ENCODE peak calls at places on chromosomes 1 and 21, in six cellular contexts. One of them, this sample, is unnamed.

GRCh38 chr1:101509370-101509769 is 272.6 kb downstream of the S1PR1 start:
- DNase-seq in GM23338: no peak
- DNase-seq in sigmoid colon: no peak
- DNase-seq in HCT116: no peak
- DNase-seq in ovary: no peak
- DNase-seq in HFFc6: no peak
- DNase-seq in this sample: no peak

GRCh38 chr1:15028117-15028516 is 125.4 kb upstream of the TMEM51 start:
- DNase-seq in sigmoid colon: peak
- DNase-seq in HCT116: no peak
- DNase-seq in HFFc6: peak
- DNase-seq in GM23338: no peak
- DNase-seq in ovary: no peak
- DNase-seq in this sample: no peak

GRCh38 chr1:172637522-172637921 is 21.4 kb upstream of the FASLG start:
- DNase-seq in HCT116: no peak
- DNase-seq in GM23338: no peak
- DNase-seq in ovary: no peak
- DNase-seq in HFFc6: peak
- DNase-seq in sigmoid colon: no peak
- DNase-seq in this sample: no peak

GRCh38 chr1:41343790-41344679 is 17.2 kb upstream of the FOXO6 start:
- DNase-seq in sigmoid colon: no peak
- DNase-seq in ovary: peak
- DNase-seq in HCT116: no peak
- DNase-seq in GM23338: no peak
- DNase-seq in HFFc6: no peak
- DNase-seq in this sample: no peak

GRCh38 chr21:42047821-42048613 is 23.1 kb upstream of the UMODL1 start:
- DNase-seq in HFFc6: peak
- DNase-seq in ovary: peak
- DNase-seq in sigmoid colon: no peak
- DNase-seq in HCT116: no peak
- DNase-seq in GM23338: no peak
- DNase-seq in this sample: no peak

GRCh38 chr1:12598914-12599463 is 19.0 kb downstream of the DHRS3 start:
- DNase-seq in GM23338: no peak
- DNase-seq in HCT116: no peak
- DNase-seq in ovary: no peak
- DNase-seq in sigmoid colon: no peak
- DNase-seq in HFFc6: no peak
- DNase-seq in this sample: no peak

GRCh38 chr1:182752827-182753104 is 36.8 kb upstream of the NPL start:
- DNase-seq in sigmoid colon: peak
- DNase-seq in ovary: no peak
- DNase-seq in HCT116: no peak
- DNase-seq in GM23338: no peak
- DNase-seq in HFFc6: no peak
- DNase-seq in this sample: no peak

GRCh38 chr21:33419538-33420123 is 16.4 kb downstream of the IFNGR2 start:
- DNase-seq in sigmoid colon: peak
- DNase-seq in ovary: no peak
- DNase-seq in GM23338: no peak
- DNase-seq in HFFc6: peak
- DNase-seq in HCT116: no peak
- DNase-seq in this sample: no peak

GRCh38 chr1:9128161-9128519 is 762 bp downstream of the GPR157 start:
- DNase-seq in HFFc6: no peak
- DNase-seq in ovary: no peak
- DNase-seq in HCT116: no peak
- DNase-seq in sigmoid colon: peak
- DNase-seq in GM23338: peak
- DNase-seq in this sample: no peak

GRCh38 chr1:180982424-180982823 is 40.2 kb downstream of the STX6 start:
- DNase-seq in HFFc6: no peak
- DNase-seq in GM23338: no peak
- DNase-seq in ovary: no peak
- DNase-seq in sigmoid colon: no peak
- DNase-seq in HCT116: no peak
- DNase-seq in this sample: no peak

GRCh38 chr1:220487297-220487820 is 40.6 kb upstream of the MARK1 start:
- DNase-seq in GM23338: peak
- DNase-seq in HCT116: peak
- DNase-seq in HFFc6: peak
- DNase-seq in ovary: no peak
- DNase-seq in sigmoid colon: no peak
- DNase-seq in this sample: no peak

GRCh38 chr1:155636397-155637153 is 26.6 kb downstream of the MSTO1 start:
- DNase-seq in ovary: no peak
- DNase-seq in GM23338: no peak
- DNase-seq in HFFc6: no peak
- DNase-seq in HCT116: no peak
- DNase-seq in sigmoid colon: no peak
- DNase-seq in this sample: no peak

GRCh38 chr1:32199717-32200072 is 700 bp upstream of the CCDC28B start:
- DNase-seq in HCT116: no peak
- DNase-seq in sigmoid colon: peak
- DNase-seq in ovary: peak
- DNase-seq in GM23338: no peak
- DNase-seq in HFFc6: no peak
- DNase-seq in this sample: no peak

GRCh38 chr1:55049914-55050278 is 10.5 kb downstream of the PCSK9 start:
- DNase-seq in sigmoid colon: no peak
- DNase-seq in HFFc6: no peak
- DNase-seq in ovary: peak
- DNase-seq in GM23338: no peak
- DNase-seq in HCT116: no peak
- DNase-seq in this sample: no peak

GRCh38 chr1:19363526-19364152 is 51.5 kb downstream of the SLC66A1 start:
- DNase-seq in HFFc6: no peak
- DNase-seq in GM23338: no peak
- DNase-seq in HCT116: no peak
- DNase-seq in ovary: no peak
- DNase-seq in sigmoid colon: no peak
- DNase-seq in this sample: no peak

GRCh38 chr21:33205476-33205875 is 24.3 kb upstream of the IFNAR2 start:
- DNase-seq in ovary: no peak
- DNase-seq in HFFc6: no peak
- DNase-seq in GM23338: no peak
- DNase-seq in HCT116: no peak
- DNase-seq in sigmoid colon: no peak
- DNase-seq in this sample: no peak

GRCh38 chr1:94121411-94121821 is 468 bp upstream of the ABCA4 start:
- DNase-seq in HCT116: no peak
- DNase-seq in ovary: no peak
- DNase-seq in HFFc6: no peak
- DNase-seq in sigmoid colon: no peak
- DNase-seq in GM23338: no peak
- DNase-seq in this sample: no peak

GRCh38 chr1:22643381-22643780 is at the start of gene C1QC:
- DNase-seq in sigmoid colon: peak
- DNase-seq in ovary: no peak
- DNase-seq in GM23338: no peak
- DNase-seq in HFFc6: no peak
- DNase-seq in HCT116: no peak
- DNase-seq in this sample: no peak

GRCh38 chr1:180182721-180183311 is 28.1 kb downstream of the QSOX1 start:
- DNase-seq in ovary: no peak
- DNase-seq in HFFc6: no peak
- DNase-seq in HCT116: no peak
- DNase-seq in GM23338: no peak
- DNase-seq in sigmoid colon: peak
- DNase-seq in this sample: no peak

GRCh38 chr1:18923721-18924610 is 21.6 kb upstream of the ALDH4A1 start:
- DNase-seq in ovary: no peak
- DNase-seq in HFFc6: no peak
- DNase-seq in HCT116: no peak
- DNase-seq in sigmoid colon: no peak
- DNase-seq in GM23338: no peak
- DNase-seq in this sample: no peak

GRCh38 chr21:37130971-37131370 is 57.9 kb downstream of the TTC3 start:
- DNase-seq in HFFc6: peak
- DNase-seq in HCT116: no peak
- DNase-seq in sigmoid colon: no peak
- DNase-seq in ovary: no peak
- DNase-seq in GM23338: no peak
- DNase-seq in this sample: no peak

GRCh38 chr21:32306021-32306780 is 7.5 kb downstream of the MRAP start:
- DNase-seq in HCT116: no peak
- DNase-seq in HFFc6: no peak
- DNase-seq in ovary: no peak
- DNase-seq in sigmoid colon: no peak
- DNase-seq in GM23338: peak
- DNase-seq in this sample: no peak

GRCh38 chr1:168032048-168032447 is 95.2 kb upstream of the MPC2 start:
- DNase-seq in GM23338: no peak
- DNase-seq in ovary: no peak
- DNase-seq in sigmoid colon: no peak
- DNase-seq in HFFc6: no peak
- DNase-seq in HCT116: no peak
- DNase-seq in this sample: no peak

GRCh38 chr1:59092126-59092525 is 204.8 kb upstream of the FGGY start:
- DNase-seq in HCT116: no peak
- DNase-seq in GM23338: no peak
- DNase-seq in sigmoid colon: no peak
- DNase-seq in HFFc6: peak
- DNase-seq in ovary: no peak
- DNase-seq in this sample: no peak

GRCh38 chr1:39360726-39361125 is 130.7 kb upstream of the BMP8A start:
- DNase-seq in GM23338: no peak
- DNase-seq in HCT116: no peak
- DNase-seq in sigmoid colon: no peak
- DNase-seq in HFFc6: no peak
- DNase-seq in ovary: no peak
- DNase-seq in this sample: no peak

GRCh38 chr1:226697608-226698544 is 41.2 kb downstream of the ITPKB start:
- DNase-seq in HFFc6: no peak
- DNase-seq in ovary: no peak
- DNase-seq in HCT116: no peak
- DNase-seq in sigmoid colon: no peak
- DNase-seq in GM23338: no peak
- DNase-seq in this sample: no peak

GRCh38 chr21:45836268-45836655 is 145.3 kb upstream of the COL6A1 start:
- DNase-seq in HCT116: no peak
- DNase-seq in GM23338: no peak
- DNase-seq in sigmoid colon: no peak
- DNase-seq in ovary: no peak
- DNase-seq in HFFc6: no peak
- DNase-seq in this sample: peak

GRCh38 chr1:18886003-18886335 is 16.4 kb downstream of the ALDH4A1 start:
- DNase-seq in sigmoid colon: no peak
- DNase-seq in ovary: no peak
- DNase-seq in HCT116: no peak
- DNase-seq in HFFc6: peak
- DNase-seq in GM23338: no peak
- DNase-seq in this sample: no peak

GRCh38 chr1:147605591-147605990 is 64.3 kb downstream of the BCL9 start:
- DNase-seq in HFFc6: peak
- DNase-seq in GM23338: no peak
- DNase-seq in sigmoid colon: no peak
- DNase-seq in HCT116: no peak
- DNase-seq in ovary: no peak
- DNase-seq in this sample: no peak

GRCh38 chr1:2989976-2990375 is 31.3 kb upstream of the ACTRT2 start:
- DNase-seq in HCT116: no peak
- DNase-seq in HFFc6: no peak
- DNase-seq in GM23338: no peak
- DNase-seq in sigmoid colon: peak
- DNase-seq in ovary: no peak
- DNase-seq in this sample: no peak

GRCh38 chr1:92623187-92623778 is 136.6 kb upstream of the GFI1 start:
- DNase-seq in HFFc6: peak
- DNase-seq in ovary: no peak
- DNase-seq in HCT116: peak
- DNase-seq in sigmoid colon: no peak
- DNase-seq in GM23338: no peak
- DNase-seq in this sample: no peak
- TF ChIP-seq CTCF in HFFc6: peak
- TF ChIP-seq CTCF in ovary: no peak
- TF ChIP-seq CTCF in HCT116: peak
- TF ChIP-seq CTCF in sigmoid colon: no peak
- TF ChIP-seq CTCF in GM23338: no peak
- TF ChIP-seq CTCF in this sample: peak

GRCh38 chr1:45842786-45843185 is 39.4 kb downstream of the MAST2 start:
- DNase-seq in sigmoid colon: no peak
- DNase-seq in ovary: no peak
- DNase-seq in HCT116: no peak
- DNase-seq in HFFc6: no peak
- DNase-seq in GM23338: no peak
- DNase-seq in this sample: no peak
- TF ChIP-seq CTCF in sigmoid colon: no peak
- TF ChIP-seq CTCF in ovary: no peak
- TF ChIP-seq CTCF in HCT116: no peak
- TF ChIP-seq CTCF in HFFc6: no peak
- TF ChIP-seq CTCF in GM23338: no peak
- TF ChIP-seq CTCF in this sample: no peak

GRCh38 chr1:48216941-48217340 is 5.6 kb upstream of the SLC5A9 start:
- DNase-seq in HCT116: no peak
- DNase-seq in GM23338: no peak
- DNase-seq in ovary: no peak
- DNase-seq in HFFc6: no peak
- DNase-seq in sigmoid colon: no peak
- DNase-seq in this sample: no peak
- TF ChIP-seq CTCF in HCT116: no peak
- TF ChIP-seq CTCF in GM23338: peak
- TF ChIP-seq CTCF in ovary: no peak
- TF ChIP-seq CTCF in HFFc6: no peak
- TF ChIP-seq CTCF in sigmoid colon: no peak
- TF ChIP-seq CTCF in this sample: peak

DNA sequence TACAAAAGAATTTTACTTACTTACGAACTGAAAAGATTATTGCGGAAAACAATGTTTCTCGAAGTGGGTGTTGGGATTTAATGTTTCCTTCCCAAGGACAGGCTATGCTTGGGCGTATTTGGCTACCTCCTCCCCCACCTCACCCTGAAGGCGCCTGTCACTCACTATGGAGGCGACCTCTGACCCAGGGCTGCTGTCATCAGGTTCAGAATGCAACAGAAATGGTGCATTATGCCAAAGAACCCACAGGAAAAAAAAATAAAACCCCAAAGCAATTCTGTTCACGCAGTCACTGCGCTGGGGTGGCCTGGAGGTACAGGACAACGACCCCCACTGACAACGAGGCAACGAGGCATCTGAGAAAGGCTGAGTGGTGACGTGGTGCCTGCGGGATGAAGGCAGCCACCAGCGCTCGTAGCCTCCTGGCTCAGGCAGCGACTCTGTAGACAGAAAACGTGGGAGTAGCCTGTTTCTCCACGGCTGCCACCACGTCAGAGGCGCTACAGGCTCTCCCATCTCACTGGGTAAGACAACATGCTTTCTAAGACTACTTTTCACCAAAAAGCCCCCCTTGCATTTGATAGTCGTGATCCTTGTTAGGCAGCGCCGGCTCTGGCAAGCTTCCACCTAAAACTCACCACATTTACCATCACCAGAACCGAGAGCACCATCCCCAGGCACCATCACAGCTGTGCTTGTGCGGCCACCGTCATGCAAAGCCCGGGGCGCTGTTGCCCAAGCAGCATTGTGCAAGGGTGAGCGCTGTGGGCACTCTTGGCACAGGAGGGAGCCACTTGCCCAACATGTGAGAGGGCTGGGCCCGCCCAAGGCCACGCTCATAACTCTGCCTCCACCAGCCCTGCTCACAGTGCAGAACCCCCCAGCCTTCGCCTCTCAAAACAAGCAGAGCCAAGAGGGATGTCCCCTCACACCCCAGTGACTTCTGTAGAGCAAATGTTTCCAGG is 14.3 kb downstream of the NADK start:
- DNase-seq in ovary: no peak
- DNase-seq in HFFc6: no peak
- DNase-seq in HCT116: no peak
- DNase-seq in GM23338: no peak
- DNase-seq in sigmoid colon: no peak
- DNase-seq in this sample: no peak
- TF ChIP-seq CTCF in ovary: no peak
- TF ChIP-seq CTCF in HFFc6: no peak
- TF ChIP-seq CTCF in HCT116: no peak
- TF ChIP-seq CTCF in GM23338: peak
- TF ChIP-seq CTCF in sigmoid colon: no peak
- TF ChIP-seq CTCF in this sample: no peak